ENCODE peak calls at places on chromosomes 7 and 10, in four cellular contexts. Z, L, E and C are unnamed samples.

GRCh38 chr10:49115015-49115795 is at the start of gene VSTM4:
- DNase-seq in Z (no peak), L (peak; percentile 45), E (no peak), C (no peak)

GRCh38 chr7:157044151-157044687 is 33.8 kb upstream of the MNX1 start:
- DNase-seq in E (no peak), Z (no peak), L (peak; percentile 50), C (no peak)

GRCh38 chr7:44211126-44211675 is 10.4 kb downstream of the YKT6 start:
- DNase-seq in L (no peak), Z (no peak), E (no peak), C (no peak)

GRCh38 chr7:140062528-140063299 is at the start of gene PARP12:
- DNase-seq in E (peak; percentile 82), L (peak; percentile 76), Z (peak; percentile 98), C (peak; percentile 39)

GRCh38 chr10:97332586-97333350 is 1.8 kb downstream of the FRAT2 start:
- DNase-seq in L (peak; percentile 61), E (peak; percentile 76), Z (no peak), C (peak; percentile 73)

GRCh38 chr7:16929146-16929762 is 47.5 kb upstream of the AGR3 start:
- DNase-seq in Z (peak; percentile 45), E (no peak), L (no peak), C (no peak)

GRCh38 chr7:46126901-46127300 is 205.8 kb upstream of the IGFBP3 start:
- DNase-seq in Z (no peak), L (no peak), E (no peak), C (no peak)

GRCh38 chr7:122532406-122533269 is 166.3 kb downstream of the RNF133 start:
- DNase-seq in Z (peak; percentile 61), L (no peak), E (no peak), C (no peak)

GRCh38 chr7:24911213-24911603 is 68.8 kb downstream of the OSBPL3 start:
- DNase-seq in E (no peak), L (no peak), Z (no peak), C (no peak)

GRCh38 chr10:100562008-100562672 is 26.4 kb downstream of the HIF1AN start:
- DNase-seq in E (peak; percentile 47), Z (peak; percentile 85), L (peak; percentile 36), C (peak; percentile 23)

GRCh38 chr7:19713676-19714075 is 4.8 kb upstream of the POLR1F start:
- DNase-seq in L (peak; percentile 65), Z (peak; percentile 74), E (no peak), C (peak; percentile 7)

GRCh38 chr7:21426958-21427860 is 674 bp upstream of the SP4 start:
- DNase-seq in E (peak; percentile 99), L (peak; percentile 98), Z (peak; percentile 98), C (peak; percentile 94)
- TF ChIP-seq CTCF in E (peak; percentile 71), L (no peak), Z (no peak), C (peak; percentile 9)

DNA sequence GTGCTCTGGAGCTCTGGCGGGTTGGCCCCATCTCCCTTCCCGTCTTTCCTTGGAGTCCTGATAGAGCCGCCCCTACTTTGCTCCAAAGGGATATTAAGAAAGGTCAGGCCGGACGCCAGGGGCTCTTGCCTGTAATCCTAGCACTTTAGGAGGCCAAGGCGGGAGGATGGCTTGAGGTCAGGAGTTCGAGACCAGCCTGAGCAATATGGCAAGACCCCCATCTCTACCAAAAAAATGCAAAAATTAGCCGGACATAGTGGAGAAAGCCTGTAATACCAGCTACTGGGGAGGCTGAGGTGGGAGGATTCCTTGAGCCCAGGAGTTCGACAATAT is 313 bp upstream of the MLXIPL start:
- DNase-seq in Z (no peak), L (no peak), E (no peak), C (no peak)
- H3K4me3 ChIP-seq in Z (no peak overlapping the region), L (no peak overlapping the region), E (no peak overlapping the region), C (peak overlapping the region; percentile 58)

GRCh38 chr7:83362786-83363185 is 200.1 kb upstream of the PCLO start:
- DNase-seq in E (no peak), Z (no peak), L (peak; percentile 12), C (no peak)

GRCh38 chr7:83365746-83366145 is 203.1 kb upstream of the PCLO start:
- DNase-seq in L (no peak), E (no peak), Z (peak; percentile 21), C (no peak)

DNA sequence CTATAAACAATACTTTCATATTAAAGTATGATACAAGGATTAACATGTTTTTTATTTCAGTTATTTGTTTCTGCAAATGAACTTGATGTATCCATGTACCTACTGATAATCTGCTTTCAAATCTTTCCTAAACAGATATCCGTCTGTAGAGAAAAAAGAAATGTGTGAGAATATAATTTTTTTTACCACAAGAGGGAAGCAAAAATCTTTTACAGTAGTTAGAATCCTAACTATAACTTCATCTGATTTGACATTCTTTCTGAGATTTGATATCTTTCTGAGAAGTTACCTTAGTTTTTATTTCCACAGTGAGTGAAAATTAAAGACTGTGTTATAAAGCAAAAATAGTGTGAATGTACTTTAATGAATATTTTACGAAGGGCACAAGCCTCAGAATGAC is 203.9 kb upstream of the PCLO start:
- DNase-seq in Z (no peak), E (no peak), L (no peak), C (no peak)
- TF ChIP-seq CTCF in Z (peak; percentile 20), E (no peak), L (peak; percentile 3), C (peak; percentile 27)

GRCh38 chr7:105307163-105307672 is 81.5 kb downstream of the SRPK2 start:
- DNase-seq in L (no peak), E (no peak), Z (no peak), C (no peak)

GRCh38 chr7:105306160-105306784 is 82.4 kb downstream of the SRPK2 start:
- DNase-seq in E (peak; percentile 12), L (no peak), Z (no peak), C (no peak)

GRCh38 chr7:105309235-105310156 is 79.2 kb downstream of the SRPK2 start:
- DNase-seq in L (peak; percentile 6), Z (peak; percentile 77), E (no peak), C (no peak)

GRCh38 chr7:105305633-105306032 is 83.1 kb downstream of the SRPK2 start:
- DNase-seq in L (no peak), Z (no peak), E (no peak), C (no peak)

DNA sequence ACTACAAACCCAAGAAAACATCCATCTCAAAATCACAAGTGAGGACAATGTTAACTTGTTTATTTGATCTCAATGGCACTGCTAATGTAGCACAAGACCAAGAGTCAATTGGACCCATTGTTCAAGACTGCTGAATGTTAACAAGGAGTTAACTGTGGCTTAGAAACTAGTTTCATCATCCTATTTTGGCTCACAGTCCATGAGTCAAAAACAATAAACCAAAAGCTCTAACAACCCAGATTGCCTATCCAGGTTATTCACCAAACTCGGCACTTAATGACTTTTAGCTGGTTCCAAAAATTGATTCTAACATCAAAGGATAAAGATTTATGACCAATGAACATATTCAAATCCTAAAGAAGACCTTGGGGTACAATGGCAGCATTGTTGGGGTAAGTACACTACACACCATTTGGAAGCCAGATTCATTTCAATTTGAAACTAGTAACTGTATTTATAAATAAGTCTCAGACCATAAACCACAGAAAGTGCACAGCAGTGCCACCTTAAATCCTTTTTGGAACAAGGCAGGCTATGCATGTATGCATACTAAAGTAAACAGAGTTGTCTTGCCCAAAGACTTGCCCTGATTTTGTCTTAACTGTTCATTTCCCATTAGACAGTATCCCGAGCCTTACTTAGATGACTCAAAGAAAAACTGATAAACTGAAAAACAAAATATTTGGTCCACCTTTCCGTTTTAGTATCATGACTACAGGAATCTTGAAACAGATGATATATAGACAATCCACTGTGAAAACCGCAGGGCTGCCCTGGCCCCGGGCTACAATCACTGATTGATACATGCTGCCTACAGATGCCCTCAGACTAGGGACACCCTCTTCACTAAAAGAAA is 84.5 kb downstream of the SRPK2 start:
- DNase-seq in L (peak; percentile 4), E (peak; percentile 31), Z (peak; percentile 90), C (peak; percentile 27)
- H3K4me3 ChIP-seq in L (no peak overlapping the region), E (no peak overlapping the region), Z (peak overlapping the region; percentile 50), C (no peak overlapping the region)

DNA sequence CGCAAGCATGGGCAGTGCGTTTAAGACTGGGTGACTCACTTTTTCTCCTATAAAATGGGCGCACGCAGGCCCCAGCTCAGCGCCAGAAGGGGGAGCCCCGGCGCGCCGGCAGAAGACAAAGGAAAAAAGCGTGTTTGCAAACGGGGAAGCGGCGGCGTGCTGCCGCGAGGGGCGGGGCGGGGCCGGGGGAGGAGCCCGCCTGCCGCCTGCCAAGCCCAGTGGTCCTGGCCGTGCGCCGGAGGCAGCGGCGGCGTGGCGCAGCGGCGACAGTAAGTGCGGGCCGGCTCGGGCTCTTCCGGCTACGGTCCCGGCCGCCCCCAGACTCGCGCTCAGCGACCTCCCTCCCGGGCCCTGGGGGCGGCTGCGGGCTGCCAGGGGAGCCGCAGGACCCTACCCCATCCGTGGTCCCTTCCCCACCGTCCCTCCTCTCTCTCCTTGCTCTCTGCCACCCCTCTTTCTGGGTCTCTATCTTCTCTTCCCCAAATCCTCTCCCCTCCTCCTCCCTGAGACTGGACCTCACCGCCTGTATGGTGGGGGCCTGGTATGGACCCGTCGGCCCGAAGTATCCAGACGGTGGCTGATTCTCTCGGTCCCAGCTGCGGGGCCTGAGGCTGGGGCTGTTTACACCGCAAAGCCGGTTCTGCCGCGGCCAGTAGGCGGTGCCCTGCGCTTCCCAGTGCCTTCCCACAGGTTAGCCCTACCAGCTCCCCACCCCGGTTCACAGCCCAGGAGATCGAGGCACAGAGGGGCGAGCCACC is at the start of gene SLC29A3:
- DNase-seq in E (peak; percentile 82), L (peak; percentile 65), Z (peak; percentile 83), C (peak; percentile 53)
- TF ChIP-seq CTCF in E (peak; percentile 81), L (peak; percentile 84), Z (peak; percentile 66), C (peak; percentile 87)

GRCh38 chr7:99558306-99559275 is at the start of gene ZNF655:
- DNase-seq in E (peak; percentile 87), Z (peak; percentile 18), L (peak; percentile 88), C (no peak)
- H3K4me3 ChIP-seq in E (peak within 1 kb of the TSS; percentile 74), Z (peak within 1 kb of the TSS; percentile 79), L (peak within 1 kb of the TSS; percentile 95), C (no peak within 1 kb of the TSS)